ENCODE peak calls at places on chromosomes 7 and 10, in four cellular contexts. One of them, this sample, is unnamed.

GRCh38 chr7:112648781-112649180 is 141.4 kb downstream of the TMEM168 start:
- DNase-seq in cardiac fibroblast: no peak
- DNase-seq in mesothelial cell of epicardium: no peak
- DNase-seq in fibroblast of the aortic adventitia: no peak
- DNase-seq in this sample: no peak

GRCh38 chr10:43318978-43319965 is 52.2 kb upstream of the FXYD4 start:
- DNase-seq in cardiac fibroblast: no peak
- DNase-seq in mesothelial cell of epicardium: no peak
- DNase-seq in fibroblast of the aortic adventitia: peak
- DNase-seq in this sample: no peak

GRCh38 chr7:139041378-139042053 is 5.7 kb upstream of the ZC3HAV1L start:
- DNase-seq in cardiac fibroblast: no peak
- DNase-seq in mesothelial cell of epicardium: no peak
- DNase-seq in fibroblast of the aortic adventitia: no peak
- DNase-seq in this sample: no peak

GRCh38 chr7:108251700-108252099 is 121.5 kb upstream of the LAMB4 start:
- DNase-seq in cardiac fibroblast: peak
- DNase-seq in mesothelial cell of epicardium: no peak
- DNase-seq in fibroblast of the aortic adventitia: no peak
- DNase-seq in this sample: no peak

GRCh38 chr10:82908751-82909150 is 1033.8 kb downstream of the NRG3 start:
- DNase-seq in cardiac fibroblast: no peak
- DNase-seq in mesothelial cell of epicardium: no peak
- DNase-seq in fibroblast of the aortic adventitia: no peak
- DNase-seq in this sample: no peak

GRCh38 chr10:105691811-105692210 is 1050.7 kb downstream of the SORCS3 start:
- DNase-seq in cardiac fibroblast: no peak
- DNase-seq in mesothelial cell of epicardium: no peak
- DNase-seq in fibroblast of the aortic adventitia: peak
- DNase-seq in this sample: no peak

GRCh38 chr7:128364166-128364565 is 2.7 kb upstream of the PRRT4 start:
- DNase-seq in cardiac fibroblast: no peak
- DNase-seq in mesothelial cell of epicardium: no peak
- DNase-seq in fibroblast of the aortic adventitia: no peak
- DNase-seq in this sample: no peak

GRCh38 chr7:32416846-32417245 is 73.3 kb downstream of the LSM5 start:
- DNase-seq in cardiac fibroblast: no peak
- DNase-seq in mesothelial cell of epicardium: no peak
- DNase-seq in fibroblast of the aortic adventitia: no peak
- DNase-seq in this sample: no peak

GRCh38 chr10:86321568-86321967 is 45.0 kb downstream of the GRID1 start:
- DNase-seq in cardiac fibroblast: no peak
- DNase-seq in mesothelial cell of epicardium: no peak
- DNase-seq in fibroblast of the aortic adventitia: no peak
- DNase-seq in this sample: no peak

GRCh38 chr10:54067361-54067760 is 733.7 kb downstream of the PCDH15 start:
- DNase-seq in cardiac fibroblast: no peak
- DNase-seq in mesothelial cell of epicardium: no peak
- DNase-seq in fibroblast of the aortic adventitia: no peak
- DNase-seq in this sample: no peak

GRCh38 chr7:116499168-116500070 is at the start of gene CAV2:
- DNase-seq in cardiac fibroblast: peak
- DNase-seq in mesothelial cell of epicardium: peak
- DNase-seq in fibroblast of the aortic adventitia: peak
- DNase-seq in this sample: peak

GRCh38 chr10:112983444-112984056 is 33.5 kb downstream of the TCF7L2 start:
- DNase-seq in cardiac fibroblast: no peak
- DNase-seq in mesothelial cell of epicardium: no peak
- DNase-seq in fibroblast of the aortic adventitia: no peak
- DNase-seq in this sample: no peak

GRCh38 chr10:107800061-107800460 is 635.6 kb upstream of the SORCS1 start:
- DNase-seq in cardiac fibroblast: no peak
- DNase-seq in mesothelial cell of epicardium: no peak
- DNase-seq in fibroblast of the aortic adventitia: no peak
- DNase-seq in this sample: no peak

GRCh38 chr7:101099969-101100781 is 14.9 kb downstream of the TRIM56 start:
- DNase-seq in cardiac fibroblast: peak
- DNase-seq in mesothelial cell of epicardium: peak
- DNase-seq in fibroblast of the aortic adventitia: peak
- DNase-seq in this sample: peak

GRCh38 chr10:75648186-75648761 is 216.8 kb downstream of the LRMDA start:
- DNase-seq in cardiac fibroblast: no peak
- DNase-seq in mesothelial cell of epicardium: no peak
- DNase-seq in fibroblast of the aortic adventitia: no peak
- DNase-seq in this sample: no peak

GRCh38 chr7:140292438-140292837 is 105.9 kb downstream of the SLC37A3 start:
- DNase-seq in cardiac fibroblast: no peak
- DNase-seq in mesothelial cell of epicardium: no peak
- DNase-seq in fibroblast of the aortic adventitia: no peak
- DNase-seq in this sample: no peak

GRCh38 chr7:130996841-130997231 is 262.8 kb upstream of the KLF14 start:
- DNase-seq in cardiac fibroblast: peak
- DNase-seq in mesothelial cell of epicardium: no peak
- DNase-seq in fibroblast of the aortic adventitia: peak
- DNase-seq in this sample: no peak

GRCh38 chr7:73512018-73512780 is 9.9 kb downstream of the BAZ1B start:
- DNase-seq in cardiac fibroblast: peak
- DNase-seq in mesothelial cell of epicardium: no peak
- DNase-seq in fibroblast of the aortic adventitia: no peak
- DNase-seq in this sample: no peak

GRCh38 chr10:109838592-109839244 is 84.6 kb downstream of the XPNPEP1 start:
- DNase-seq in cardiac fibroblast: no peak
- DNase-seq in mesothelial cell of epicardium: no peak
- DNase-seq in fibroblast of the aortic adventitia: no peak
- DNase-seq in this sample: no peak

GRCh38 chr10:104057717-104058116 is 28.0 kb downstream of the COL17A1 start:
- DNase-seq in cardiac fibroblast: no peak
- DNase-seq in mesothelial cell of epicardium: no peak
- DNase-seq in fibroblast of the aortic adventitia: no peak
- DNase-seq in this sample: no peak

GRCh38 chr7:138316421-138317043 is 143.5 kb upstream of the TRIM24 start:
- DNase-seq in cardiac fibroblast: no peak
- DNase-seq in mesothelial cell of epicardium: no peak
- DNase-seq in fibroblast of the aortic adventitia: no peak
- DNase-seq in this sample: no peak

GRCh38 chr10:74079028-74079913 is 71.4 kb downstream of the AP3M1 start:
- DNase-seq in cardiac fibroblast: peak
- DNase-seq in mesothelial cell of epicardium: no peak
- DNase-seq in fibroblast of the aortic adventitia: peak
- DNase-seq in this sample: no peak

GRCh38 chr10:91409869-91410637 is at the start of gene HECTD2:
- DNase-seq in cardiac fibroblast: peak
- DNase-seq in mesothelial cell of epicardium: peak
- DNase-seq in fibroblast of the aortic adventitia: peak
- DNase-seq in this sample: peak

GRCh38 chr7:92064414-92065029 is 69.8 kb downstream of the CYP51A1 start:
- DNase-seq in cardiac fibroblast: no peak
- DNase-seq in mesothelial cell of epicardium: no peak
- DNase-seq in fibroblast of the aortic adventitia: no peak
- DNase-seq in this sample: no peak

GRCh38 chr10:133405272-133405671 is 11.3 kb downstream of the MTG1 start:
- DNase-seq in cardiac fibroblast: no peak
- DNase-seq in mesothelial cell of epicardium: no peak
- DNase-seq in fibroblast of the aortic adventitia: no peak
- DNase-seq in this sample: no peak

GRCh38 chr7:111931016-111931517 is 275.1 kb downstream of the DOCK4 start:
- DNase-seq in cardiac fibroblast: peak
- DNase-seq in mesothelial cell of epicardium: no peak
- DNase-seq in fibroblast of the aortic adventitia: peak
- DNase-seq in this sample: no peak

GRCh38 chr10:43390791-43391190 is 18.2 kb downstream of the HNRNPF start:
- DNase-seq in cardiac fibroblast: peak
- DNase-seq in mesothelial cell of epicardium: no peak
- DNase-seq in fibroblast of the aortic adventitia: peak
- DNase-seq in this sample: no peak

GRCh38 chr10:44334621-44335184 is 50.2 kb downstream of the CXCL12 start:
- DNase-seq in cardiac fibroblast: peak
- DNase-seq in mesothelial cell of epicardium: no peak
- DNase-seq in fibroblast of the aortic adventitia: peak
- DNase-seq in this sample: no peak

GRCh38 chr7:157384301-157384700 is 47.5 kb downstream of the DNAJB6 start:
- DNase-seq in cardiac fibroblast: peak
- DNase-seq in mesothelial cell of epicardium: no peak
- DNase-seq in fibroblast of the aortic adventitia: peak
- DNase-seq in this sample: no peak

GRCh38 chr10:17547026-17547425 is 70.1 kb downstream of the HACD1 start:
- DNase-seq in cardiac fibroblast: no peak
- DNase-seq in mesothelial cell of epicardium: no peak
- DNase-seq in fibroblast of the aortic adventitia: peak
- DNase-seq in this sample: no peak

GRCh38 chr7:80630611-80631010 is 7.8 kb upstream of the CD36 start:
- DNase-seq in cardiac fibroblast: peak
- DNase-seq in mesothelial cell of epicardium: no peak
- DNase-seq in fibroblast of the aortic adventitia: no peak
- DNase-seq in this sample: no peak

GRCh38 chr7:6385909-6386560 is 61.7 kb downstream of the DAGLB start:
- DNase-seq in cardiac fibroblast: no peak
- DNase-seq in mesothelial cell of epicardium: no peak
- DNase-seq in fibroblast of the aortic adventitia: no peak
- DNase-seq in this sample: no peak

GRCh38 chr7:97499204-97499603 is 232.7 kb upstream of the TAC1 start:
- DNase-seq in cardiac fibroblast: peak
- DNase-seq in mesothelial cell of epicardium: no peak
- DNase-seq in fibroblast of the aortic adventitia: peak
- DNase-seq in this sample: no peak

GRCh38 chr10:97291357-97292096 is 910 bp downstream of the ARHGAP19 start:
- DNase-seq in cardiac fibroblast: no peak
- DNase-seq in mesothelial cell of epicardium: peak
- DNase-seq in fibroblast of the aortic adventitia: no peak
- DNase-seq in this sample: no peak

GRCh38 chr7:129122086-129122750 is 22.3 kb upstream of the TSPAN33 start:
- DNase-seq in cardiac fibroblast: no peak
- DNase-seq in mesothelial cell of epicardium: no peak
- DNase-seq in fibroblast of the aortic adventitia: no peak
- DNase-seq in this sample: no peak

GRCh38 chr10:118362103-118362502 is 20.0 kb upstream of the FAM204A start:
- DNase-seq in cardiac fibroblast: no peak
- DNase-seq in mesothelial cell of epicardium: no peak
- DNase-seq in fibroblast of the aortic adventitia: no peak
- DNase-seq in this sample: no peak

GRCh38 chr10:11164806-11165590 is 147.3 kb downstream of the CELF2 start:
- DNase-seq in cardiac fibroblast: peak
- DNase-seq in mesothelial cell of epicardium: no peak
- DNase-seq in fibroblast of the aortic adventitia: peak
- DNase-seq in this sample: peak

GRCh38 chr7:70776627-70777101 is 355.3 kb upstream of the GALNT17 start:
- DNase-seq in cardiac fibroblast: no peak
- DNase-seq in mesothelial cell of epicardium: no peak
- DNase-seq in fibroblast of the aortic adventitia: no peak
- DNase-seq in this sample: no peak

GRCh38 chr10:62616885-62617635 is 187.5 kb upstream of the ADO start:
- DNase-seq in cardiac fibroblast: no peak
- DNase-seq in mesothelial cell of epicardium: no peak
- DNase-seq in fibroblast of the aortic adventitia: no peak
- DNase-seq in this sample: no peak
- TF ChIP-seq CTCF in cardiac fibroblast: no peak
- TF ChIP-seq CTCF in mesothelial cell of epicardium: no peak
- TF ChIP-seq CTCF in fibroblast of the aortic adventitia: no peak
- TF ChIP-seq CTCF in this sample: no peak

GRCh38 chr7:78588393-78588792 is 789.8 kb downstream of the PHTF2 start:
- DNase-seq in cardiac fibroblast: no peak
- DNase-seq in mesothelial cell of epicardium: no peak
- DNase-seq in fibroblast of the aortic adventitia: no peak
- DNase-seq in this sample: no peak

GRCh38 chr7:78585958-78586357 is 787.4 kb downstream of the PHTF2 start:
- DNase-seq in cardiac fibroblast: peak
- DNase-seq in mesothelial cell of epicardium: no peak
- DNase-seq in fibroblast of the aortic adventitia: no peak
- DNase-seq in this sample: no peak

DNA sequence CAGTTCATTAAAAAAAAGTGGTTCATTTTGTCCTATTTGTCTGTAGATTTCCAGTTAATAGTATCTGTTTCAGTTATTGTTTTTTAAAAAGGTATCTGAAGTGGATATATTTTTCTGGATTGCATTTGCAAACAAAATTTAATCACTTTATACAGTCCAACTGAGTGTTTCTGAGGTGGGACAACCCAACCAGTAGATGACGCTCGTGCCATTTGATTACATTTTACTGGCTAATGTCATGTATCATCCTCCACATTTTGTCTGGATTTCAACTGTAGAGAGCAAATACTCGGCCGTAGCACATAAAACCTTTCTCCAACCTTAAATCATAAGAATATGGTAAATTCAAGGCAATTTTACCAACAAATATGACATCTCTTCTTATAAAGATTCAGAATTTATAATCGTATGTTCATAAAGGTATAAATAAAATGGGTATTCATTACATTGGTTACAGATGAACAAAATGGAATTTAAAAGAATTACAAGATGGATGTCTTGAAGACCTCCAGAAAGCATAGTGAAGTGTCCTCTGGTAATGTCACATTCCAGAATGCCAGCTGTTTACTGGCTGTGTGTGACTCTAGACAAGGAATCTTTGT is 789.0 kb downstream of the PHTF2 start:
- DNase-seq in cardiac fibroblast: peak
- DNase-seq in mesothelial cell of epicardium: no peak
- DNase-seq in fibroblast of the aortic adventitia: peak
- DNase-seq in this sample: no peak
- TF ChIP-seq CTCF in cardiac fibroblast: peak
- TF ChIP-seq CTCF in mesothelial cell of epicardium: no peak
- TF ChIP-seq CTCF in fibroblast of the aortic adventitia: peak
- TF ChIP-seq CTCF in this sample: no peak

GRCh38 chr10:129929343-129930297 is 34.5 kb downstream of the EBF3 start:
- DNase-seq in cardiac fibroblast: no peak
- DNase-seq in mesothelial cell of epicardium: no peak
- DNase-seq in fibroblast of the aortic adventitia: no peak
- DNase-seq in this sample: no peak
- TF ChIP-seq CTCF in cardiac fibroblast: peak
- TF ChIP-seq CTCF in mesothelial cell of epicardium: no peak
- TF ChIP-seq CTCF in fibroblast of the aortic adventitia: peak
- TF ChIP-seq CTCF in this sample: no peak

GRCh38 chr7:87506243-87507180 is 31.0 kb upstream of the ABCB4 start:
- DNase-seq in cardiac fibroblast: peak
- DNase-seq in mesothelial cell of epicardium: no peak
- DNase-seq in fibroblast of the aortic adventitia: peak
- DNase-seq in this sample: no peak
- TF ChIP-seq CTCF in cardiac fibroblast: peak
- TF ChIP-seq CTCF in mesothelial cell of epicardium: peak
- TF ChIP-seq CTCF in fibroblast of the aortic adventitia: peak
- TF ChIP-seq CTCF in this sample: peak

GRCh38 chr10:115171392-115171960 is 78.3 kb downstream of the ATRNL1 start:
- DNase-seq in cardiac fibroblast: peak
- DNase-seq in mesothelial cell of epicardium: no peak
- DNase-seq in fibroblast of the aortic adventitia: peak
- DNase-seq in this sample: no peak
- TF ChIP-seq CTCF in cardiac fibroblast: peak
- TF ChIP-seq CTCF in mesothelial cell of epicardium: peak
- TF ChIP-seq CTCF in fibroblast of the aortic adventitia: peak
- TF ChIP-seq CTCF in this sample: peak

GRCh38 chr7:114923403-114923713 is 1.5 kb downstream of the MDFIC start:
- DNase-seq in cardiac fibroblast: no peak
- DNase-seq in mesothelial cell of epicardium: no peak
- DNase-seq in fibroblast of the aortic adventitia: no peak
- DNase-seq in this sample: no peak
- TF ChIP-seq CTCF in cardiac fibroblast: no peak
- TF ChIP-seq CTCF in mesothelial cell of epicardium: no peak
- TF ChIP-seq CTCF in fibroblast of the aortic adventitia: no peak
- TF ChIP-seq CTCF in this sample: no peak